ENCODE peak calls at places on chromosomes 4 and X, in ten cellular contexts. K, S, P, J, G, U, I, V, A and Y are unnamed samples.

GRCh38 chrX:45479196-45479834 is 278.6 kb upstream of the DIPK2B start:
- DNase-seq in J (no peak), K (no peak), I (no peak), A (peak; percentile 68), G (no peak), P (no peak), S (no peak), U (no peak), V (no peak), Y (no peak)

GRCh38 chr4:99808260-99808857 is 8.3 kb upstream of the DAPP1 start:
- DNase-seq in A (peak; percentile 63), K (peak; percentile 47), I (no peak), P (no peak), G (peak; percentile 57), U (peak; percentile 48), J (peak; percentile 63), V (peak; percentile 75), S (no peak), Y (peak; percentile 53)

GRCh38 chr4:153655928-153656327 is 28.2 kb upstream of the TLR2 start:
- DNase-seq in J (no peak), K (peak; percentile 43), A (no peak), I (no peak), V (no peak), P (peak; percentile 50), S (no peak), U (peak; percentile 37), G (no peak), Y (peak; percentile 81)

GRCh38 chr4:137408527-137409177 is 123.6 kb downstream of the PCDH18 start:
- DNase-seq in U (no peak), G (no peak), S (no peak), A (no peak), V (no peak), J (no peak), I (no peak), P (no peak), K (no peak), Y (no peak)

GRCh38 chr4:54687887-54688841 is 30.4 kb downstream of the KIT start:
- DNase-seq in J (no peak), A (no peak), P (no peak), I (no peak), G (no peak), K (no peak), U (no peak), V (no peak), S (no peak), Y (no peak)

GRCh38 chr4:149987777-149988410 is 90.4 kb upstream of the DCLK2 start:
- DNase-seq in S (no peak), A (no peak), K (no peak), G (no peak), U (no peak), J (no peak), P (no peak), I (no peak), V (no peak), Y (no peak)

GRCh38 chr4:78938474-78938867 is 767 bp downstream of the PAQR3 start:
- DNase-seq in S (no peak), A (no peak), I (no peak), P (no peak), K (no peak), U (no peak), J (no peak), G (no peak), V (peak; percentile 45), Y (no peak)

GRCh38 chr4:153018716-153019115 is 82.6 kb downstream of the FHDC1 start:
- DNase-seq in I (no peak), P (no peak), V (no peak), G (peak; percentile 35), S (no peak), A (no peak), J (no peak), U (no peak), K (no peak), Y (no peak)

GRCh38 chrX:65902011-65902410 is 137.9 kb downstream of the VSIG4 start:
- DNase-seq in J (no peak), V (no peak), S (no peak), P (no peak), I (no peak), G (no peak), U (no peak), A (no peak), K (no peak), Y (no peak)

GRCh38 chrX:82134378-82134777 is 932.5 kb downstream of the SH3BGRL start:
- DNase-seq in A (no peak), S (no peak), G (no peak), I (no peak), J (no peak), P (no peak), K (no peak), V (no peak), U (no peak), Y (no peak)

GRCh38 chr4:151930372-151930771 is 169.6 kb upstream of the GATB start:
- DNase-seq in A (no peak), J (no peak), K (no peak), P (no peak), V (no peak), G (no peak), S (no peak), I (no peak), U (no peak), Y (no peak)

GRCh38 chrX:27674491-27674890 is 84.3 kb downstream of the DCAF8L2 start:
- DNase-seq in K (no peak), A (no peak), G (no peak), I (no peak), U (no peak), S (no peak), P (no peak), J (no peak), V (no peak), Y (no peak)

GRCh38 chr4:148442830-148443549 is 776 bp upstream of the NR3C2 start:
- DNase-seq in I (peak; percentile 51), U (peak; percentile 53), P (no peak), S (no peak), J (no peak), K (peak; percentile 35), V (peak; percentile 70), G (no peak), A (no peak), Y (no peak)

GRCh38 chr4:53937918-53938317 is 126.5 kb downstream of the CHIC2 start:
- DNase-seq in K (no peak), V (no peak), J (no peak), S (no peak), G (no peak), I (no peak), A (no peak), U (no peak), P (no peak), Y (no peak)

GRCh38 chr4:7237863-7238262 is 45.5 kb downstream of the SORCS2 start:
- DNase-seq in I (no peak), V (no peak), S (no peak), U (no peak), K (no peak), J (no peak), G (no peak), A (no peak), P (no peak), Y (no peak)

GRCh38 chrX:108736509-108737479 is at the start of gene IRS4:
- DNase-seq in U (peak; percentile 19), K (no peak), V (no peak), J (no peak), G (no peak), P (no peak), S (no peak), A (no peak), I (peak; percentile 44), Y (no peak)

GRCh38 chr4:2691313-2691712 is 64.8 kb downstream of the TNIP2 start:
- DNase-seq in S (no peak), J (no peak), K (no peak), I (no peak), A (no peak), P (no peak), U (no peak), V (no peak), G (no peak), Y (no peak)

GRCh38 chr4:152010680-152011079 is 249.9 kb upstream of the GATB start:
- DNase-seq in A (no peak), J (no peak), K (no peak), G (no peak), S (no peak), V (peak; percentile 74), U (no peak), P (no peak), I (no peak), Y (no peak)

GRCh38 chr4:3835527-3836040 is 69.4 kb downstream of the ADRA2C start:
- DNase-seq in S (no peak), V (no peak), A (no peak), U (no peak), P (no peak), I (no peak), G (no peak), J (no peak), K (no peak), Y (no peak)

GRCh38 chr4:42865572-42866189 is 26.8 kb upstream of the GRXCR1 start:
- DNase-seq in P (no peak), V (peak; percentile 53), S (no peak), A (peak; percentile 58), I (no peak), J (peak; percentile 21), K (no peak), G (peak; percentile 48), U (no peak), Y (no peak)

GRCh38 chrX:139739138-139739537 is 31.2 kb upstream of the MCF2 start:
- DNase-seq in G (no peak), V (no peak), J (no peak), U (no peak), S (no peak), K (no peak), I (no peak), A (no peak), P (no peak), Y (no peak)

GRCh38 chrX:68865300-68865699 is 36.5 kb downstream of the EFNB1 start:
- DNase-seq in G (no peak), P (no peak), V (no peak), J (no peak), S (no peak), K (no peak), I (no peak), U (no peak), A (no peak), Y (no peak)

GRCh38 chr4:188433916-188434315 is 294.7 kb downstream of the TRIML1 start:
- DNase-seq in A (no peak), U (no peak), I (no peak), J (no peak), V (no peak), S (no peak), K (no peak), G (no peak), P (no peak), Y (no peak)